ENCODE peak calls at places on chromosomes 3 and 15, in seven cellular contexts. Y is astrocyte, Z is cardiac muscle cell, F is psoas muscle, I is adrenal gland, V is osteoblast, C is H9. D is an unnamed sample. For H3K27me3 and H3K9me3, the result is how much of the 10 kb centered on the place peaks cover.

GRCh38 chr3:152283492-152284381 is 15.0 kb downstream of the MBNL1 start:
- DNase-seq in Y (no peak), Z (no peak), F (no peak), I (no peak), V (no peak), C (no peak), D (no peak)

GRCh38 chr3:14991148-14991742 is 43.9 kb downstream of the NR2C2 start:
- DNase-seq in Y (no peak), Z (peak), F (no peak), I (no peak), V (no peak), C (no peak), D (no peak)

GRCh38 chr15:25060996-25061620 is 106.3 kb downstream of the SNRPN start:
- DNase-seq in Y (no peak), Z (no peak), F (no peak), I (no peak), V (peak), C (peak), D (no peak)

GRCh38 chr3:56468184-56469106 is at the start of gene ERC2:
- DNase-seq in Y (peak), Z (peak), F (peak), I (peak), V (peak), C (peak), D (peak)

GRCh38 chr3:111751961-111752360 is 107.1 kb upstream of the PHLDB2 start:
- DNase-seq in Y (peak), Z (peak), F (no peak), I (no peak), V (peak), C (no peak), D (no peak)

GRCh38 chr3:173748140-173748539 is 350.6 kb downstream of the NLGN1 start:
- DNase-seq in Y (no peak), Z (peak), F (no peak), I (no peak), V (no peak), C (no peak), D (no peak)

GRCh38 chr3:138688871-138689299 is 80.3 kb downstream of the FAIM start:
- DNase-seq in Y (no peak), Z (no peak), F (no peak), I (no peak), V (no peak), C (no peak), D (no peak)

GRCh38 chr15:55587321-55588069 is 650 bp downstream of the PYGO1 start:
- DNase-seq in Y (peak), Z (peak), F (peak), I (peak), V (peak), C (peak), D (peak)

GRCh38 chr3:27607370-27607769 is 114.8 kb downstream of the EOMES start:
- DNase-seq in Y (no peak), Z (peak), F (no peak), I (no peak), V (no peak), C (no peak), D (no peak)

GRCh38 chr3:10722921-10723320 is 93.1 kb upstream of the SLC6A11 start:
- DNase-seq in Y (no peak), Z (no peak), F (no peak), I (no peak), V (no peak), C (peak), D (no peak)

GRCh38 chr3:10717756-10718155 is 98.3 kb upstream of the SLC6A11 start:
- DNase-seq in Y (no peak), Z (no peak), F (no peak), I (no peak), V (no peak), C (no peak), D (no peak)

GRCh38 chr3:10725067-10725466 is 91.0 kb upstream of the SLC6A11 start:
- DNase-seq in Y (no peak), Z (peak), F (no peak), I (no peak), V (no peak), C (peak), D (no peak)

GRCh38 chr3:10723991-10724390 is 92.0 kb upstream of the SLC6A11 start:
- DNase-seq in Y (no peak), Z (no peak), F (no peak), I (no peak), V (no peak), C (peak), D (no peak)

GRCh38 chr3:10721101-10721500 is 94.9 kb upstream of the SLC6A11 start:
- DNase-seq in Y (no peak), Z (no peak), F (no peak), I (no peak), V (no peak), C (peak), D (no peak)
- H3K27me3 ChIP-seq in Y (under half), Z (under half), F (under half), I (under half), V (under half), C (under half), D (under half)

GRCh38 chr3:1960506-1960905 is 138.2 kb upstream of the CNTN4 start:
- DNase-seq in Y (no peak), Z (no peak), F (no peak), I (no peak), V (no peak), C (no peak), D (no peak)
- H3K9me3 ChIP-seq in Y (under half), Z (under half), F (under half), I (under half), V (under half), C (under half), D (under half)

GRCh38 chr15:83108266-83109219 is 1.1 kb downstream of the TM6SF1 start:
- DNase-seq in Y (no peak), Z (peak), F (peak), I (peak), V (no peak), C (no peak), D (peak)
- H3K27ac ChIP-seq in Y (no peak), Z (no peak), F (peak), I (peak), V (no peak), C (no peak), D (peak)

GRCh38 chr15:45347989-45348388 is 30.4 kb downstream of the GATM start:
- DNase-seq in Y (no peak), Z (no peak), F (no peak), I (no peak), V (no peak), C (no peak), D (no peak)

GRCh38 chr15:45347033-45347432 is 31.3 kb downstream of the GATM start:
- DNase-seq in Y (no peak), Z (no peak), F (no peak), I (no peak), V (no peak), C (no peak), D (no peak)

GRCh38 chr15:45351229-45351628 is 27.1 kb downstream of the GATM start:
- DNase-seq in Y (no peak), Z (no peak), F (no peak), I (no peak), V (no peak), C (no peak), D (no peak)

GRCh38 chr15:45346381-45346780 is 32.0 kb downstream of the GATM start:
- DNase-seq in Y (no peak), Z (no peak), F (no peak), I (no peak), V (no peak), C (no peak), D (no peak)

DNA sequence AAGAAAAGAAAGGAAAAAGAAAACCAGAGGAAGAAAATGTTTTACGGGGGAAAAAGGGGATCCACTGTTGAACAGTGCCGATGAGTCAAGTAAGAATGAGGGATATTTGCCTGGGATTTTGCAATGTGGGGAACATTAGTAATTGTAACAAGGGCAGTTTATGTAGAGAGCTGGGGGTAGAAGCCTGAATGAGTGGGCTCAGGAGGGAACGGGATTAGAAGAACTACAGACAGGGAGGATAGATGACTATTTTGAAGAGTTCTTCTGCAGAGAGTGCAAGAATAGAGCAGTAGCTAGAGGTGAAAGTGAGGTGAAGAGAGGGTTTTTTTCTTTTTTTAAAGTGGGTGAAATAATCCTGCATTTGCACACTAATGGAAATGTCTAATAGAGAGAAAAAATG is 28.7 kb downstream of the GATM start:
- DNase-seq in Y (no peak), Z (no peak), F (no peak), I (no peak), V (no peak), C (no peak), D (no peak)
- H3K27me3 ChIP-seq in Y (under half), Z (under half), F (under half), I (under half), V (under half), C (under half), D (under half)

DNA sequence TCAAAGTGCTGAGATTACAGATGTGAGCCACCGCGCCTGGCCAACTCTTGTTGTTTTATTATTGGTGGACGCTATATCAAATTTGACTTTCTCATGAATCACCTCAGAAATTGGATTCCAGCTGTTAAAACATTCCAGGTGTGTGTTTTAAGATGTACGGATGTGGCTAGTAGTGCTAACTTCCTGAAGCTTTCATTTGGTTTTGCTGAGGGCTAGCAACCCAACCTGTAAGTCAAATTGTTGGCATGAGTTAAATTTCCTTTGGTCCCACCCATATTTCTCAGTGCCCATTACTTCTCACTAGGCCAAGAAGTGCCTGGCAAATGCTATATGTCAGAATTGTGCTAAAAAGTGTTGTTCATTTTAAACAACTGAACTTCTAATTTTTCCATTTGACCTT is 13.1 kb upstream of the KAT2B start:
- DNase-seq in Y (no peak), Z (no peak), F (no peak), I (no peak), V (no peak), C (no peak), D (no peak)
- H3K9me3 ChIP-seq in Y (under half), Z (under half), F (under half), I (under half), V (under half), C (under half), D (under half)